ENCODE peak calls at places on chromosome 2, in eight cellular contexts. K, V, F, I, P, Y, S and E are unnamed samples.

GRCh38 chr2:147182260-147182659 is 662.6 kb upstream of the ACVR2A start:
- DNase-seq in V (no peak), K (no peak), F (no peak), I (no peak), P (no peak), S (no peak), Y (no peak), E (no peak)

GRCh38 chr2:205352593-205352992 is 329.7 kb upstream of the NRP2 start:
- DNase-seq in K (no peak), Y (no peak), P (no peak), S (no peak), I (no peak), V (no peak), F (no peak), E (no peak)

GRCh38 chr2:147030966-147031760 is 813.7 kb upstream of the ACVR2A start:
- DNase-seq in S (no peak), Y (no peak), V (no peak), K (no peak), P (no peak), I (no peak), F (no peak), E (no peak)

GRCh38 chr2:119544075-119545031 is at the start of gene CFAP221:
- DNase-seq in I (peak; percentile 68), S (peak; percentile 85), P (no peak), V (peak; percentile 83), F (peak; percentile 93), Y (peak; percentile 74), K (peak; percentile 28), E (no peak)

GRCh38 chr2:222844323-222844722 is 16.5 kb upstream of the ACSL3 start:
- DNase-seq in S (no peak), V (no peak), K (no peak), I (no peak), F (no peak), Y (peak; percentile 39), P (no peak), E (no peak)

GRCh38 chr2:33607905-33608304 is 8.8 kb upstream of the FAM98A start:
- DNase-seq in P (no peak), Y (no peak), F (no peak), V (no peak), I (no peak), K (no peak), S (no peak), E (no peak)

GRCh38 chr2:28422903-28423741 is 30.5 kb downstream of the FOSL2 start:
- DNase-seq in Y (no peak), K (no peak), F (no peak), I (no peak), S (no peak), V (no peak), P (no peak), E (no peak)

GRCh38 chr2:39416172-39416571 is 20.9 kb downstream of the MAP4K3 start:
- DNase-seq in I (no peak), S (no peak), V (no peak), K (no peak), Y (no peak), F (no peak), P (no peak), E (no peak)

GRCh38 chr2:8669157-8669852 is 12.6 kb upstream of the ID2 start:
- DNase-seq in F (peak; percentile 18), Y (no peak), P (no peak), S (no peak), I (peak; percentile 16), V (no peak), K (no peak), E (no peak)

GRCh38 chr2:218429951-218430692 is 11.2 kb downstream of the VIL1 start:
- DNase-seq in Y (no peak), F (peak; percentile 46), P (no peak), S (no peak), V (no peak), K (no peak), I (no peak), E (no peak)

GRCh38 chr2:155908567-155908966 is 424.0 kb downstream of the NR4A2 start:
- DNase-seq in Y (no peak), I (no peak), V (no peak), K (no peak), P (no peak), F (no peak), S (no peak), E (no peak)

GRCh38 chr2:42795871-42796301 is 3.5 kb upstream of the HAAO start:
- DNase-seq in K (no peak), P (no peak), Y (no peak), I (no peak), F (no peak), S (no peak), V (no peak), E (no peak)

GRCh38 chr2:69958480-69958879 is 3.0 kb downstream of the ASPRV1 start:
- DNase-seq in F (peak; percentile 40), K (no peak), I (no peak), S (no peak), Y (no peak), V (no peak), P (no peak), E (no peak)

GRCh38 chr2:215619022-215619958 is 183.4 kb upstream of the FN1 start:
- DNase-seq in P (no peak), I (no peak), K (no peak), S (peak; percentile 41), F (no peak), Y (peak; percentile 82), V (no peak), E (no peak)

GRCh38 chr2:232537079-232537478 is 2.4 kb upstream of the CHRNG start:
- DNase-seq in K (no peak), Y (no peak), S (no peak), P (no peak), I (no peak), V (no peak), F (peak; percentile 68), E (no peak)

GRCh38 chr2:225697936-225698335 is 298.4 kb downstream of the NYAP2 start:
- DNase-seq in I (no peak), Y (no peak), F (no peak), V (no peak), S (no peak), P (no peak), K (no peak), E (no peak)

GRCh38 chr2:68387408-68388350 is 22.6 kb downstream of the PLEK start:
- DNase-seq in S (no peak), P (no peak), I (no peak), V (no peak), K (no peak), Y (peak; percentile 8), F (no peak), E (no peak)

GRCh38 chr2:239874636-239875356 is 150.3 kb downstream of the NDUFA10 start:
- DNase-seq in Y (no peak), S (no peak), F (no peak), I (no peak), V (no peak), P (no peak), K (no peak), E (peak; percentile 4)

GRCh38 chr2:231152800-231153557 is 28.1 kb upstream of the HTR2B start:
- DNase-seq in S (no peak), V (no peak), P (no peak), K (no peak), I (no peak), Y (no peak), F (no peak), E (no peak)

GRCh38 chr2:197707316-197708213 is 2.4 kb downstream of the MARS2 start:
- DNase-seq in Y (peak; percentile 11), F (no peak), P (no peak), V (no peak), I (no peak), K (no peak), S (no peak), E (no peak)

GRCh38 chr2:41775381-41776025 is 272.3 kb upstream of the PKDCC start:
- DNase-seq in I (no peak), S (no peak), F (no peak), P (no peak), Y (no peak), K (no peak), V (no peak), E (no peak)

GRCh38 chr2:173708757-173709156 is 256.4 kb downstream of the SP3 start:
- DNase-seq in P (no peak), I (no peak), K (no peak), S (no peak), F (no peak), Y (no peak), V (peak; percentile 25), E (no peak)

GRCh38 chr2:63863707-63864106 is 22.0 kb downstream of the UGP2 start:
- DNase-seq in P (no peak), F (no peak), V (no peak), K (no peak), S (no peak), I (no peak), Y (no peak), E (no peak)

GRCh38 chr2:188787002-188787660 is 187.0 kb upstream of the COL3A1 start:
- DNase-seq in I (no peak), P (no peak), V (no peak), S (no peak), Y (no peak), K (no peak), F (no peak), E (no peak)

GRCh38 chr2:182267971-182268370 is 158.9 kb downstream of the PDE1A start:
- DNase-seq in S (no peak), Y (no peak), V (no peak), I (no peak), K (no peak), P (no peak), F (no peak), E (no peak)
- H3K27ac ChIP-seq in S (no peak overlapping the region), Y (no peak overlapping the region), V (no peak overlapping the region), I (no peak overlapping the region), K (no peak overlapping the region), P (no peak overlapping the region), F (no peak overlapping the region), E (no peak overlapping the region)

DNA sequence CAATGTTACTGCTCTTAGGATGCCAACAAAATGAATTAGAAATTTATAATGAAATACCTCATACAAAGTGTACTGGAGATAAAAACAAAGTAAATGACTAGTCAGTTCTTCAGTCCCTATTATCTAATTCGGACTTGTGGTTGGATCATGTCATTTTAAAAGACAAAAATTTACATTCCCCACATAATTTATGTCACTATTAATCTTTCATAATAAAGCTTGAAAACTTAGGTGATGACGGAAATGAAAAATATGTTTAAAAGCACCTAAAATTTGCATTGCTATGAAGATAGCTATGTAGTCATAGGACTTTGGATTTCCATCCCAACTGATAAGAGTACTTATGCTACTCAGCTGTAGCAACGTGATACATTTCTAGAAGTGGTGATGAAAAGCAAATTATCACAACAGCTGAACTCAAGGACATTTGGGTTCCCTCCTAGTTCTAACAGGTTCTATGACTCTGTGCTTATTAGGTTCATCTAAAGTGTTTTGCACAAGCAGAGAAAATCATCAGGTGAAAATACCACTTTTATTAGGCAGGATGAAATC is 58.4 kb downstream of the LRPPRC start:
- DNase-seq in F (no peak), K (no peak), P (no peak), I (no peak), S (no peak), Y (no peak), V (no peak), E (no peak)
- H3K36me3 ChIP-seq in F (peaks cover 42% of the 10 kb centered on the region), K (peaks cover 13% of the 10 kb centered on the region), P (peaks cover 12% of the 10 kb centered on the region), I (peaks cover 71% of the 10 kb centered on the region), S (peaks cover 93% of the 10 kb centered on the region), Y (peaks cover 4% of the 10 kb centered on the region), V (no peaks in the 10 kb centered on the region), E (peaks cover 4% of the 10 kb centered on the region)

GRCh38 chr2:178895872-178896271 is 88.6 kb upstream of the TTN start:
- DNase-seq in V (no peak), P (no peak), F (no peak), K (no peak), Y (no peak), I (no peak), S (no peak), E (no peak)
- H3K27ac ChIP-seq in V (no peak overlapping the region), P (no peak overlapping the region), F (no peak overlapping the region), K (no peak overlapping the region), Y (no peak overlapping the region), I (peak overlapping the region; percentile 36), S (no peak overlapping the region), E (no peak overlapping the region)

GRCh38 chr2:96832401-96832750 is 11.4 kb downstream of the ANKRD23 start:
- DNase-seq in V (no peak), F (no peak), Y (no peak), S (no peak), K (no peak), P (no peak), I (no peak), E (no peak)
- H3K36me3 ChIP-seq in V (peaks cover 41% of the 10 kb centered on the region), F (peaks cover 77% of the 10 kb centered on the region), Y (peaks cover 26% of the 10 kb centered on the region), S (peaks cover 90% of the 10 kb centered on the region), K (peaks cover 37% of the 10 kb centered on the region), P (peaks cover 56% of the 10 kb centered on the region), I (peaks cover 83% of the 10 kb centered on the region), E (peaks cover 40% of the 10 kb centered on the region)